ENCODE peak calls at places on chromosomes 6 and 20, in ten cellular contexts. F, E, Y, J, H, Q, N, X, B and O are unnamed samples.
A peak's percentile ranks its signal among the peaks of the same experiment; 100 is the strongest.

GRCh38 chr20:62480318-62480717 is 4.5 kb upstream of the GATA5 start:
- DNase-seq in Q (no peak), Y (no peak), B (no peak), J (no peak), F (no peak), H (no peak), X (no peak), E (no peak), N (no peak), O (no peak)

GRCh38 chr20:54980321-54980960 is 505.0 kb downstream of the DOK5 start:
- DNase-seq in N (peak; percentile 4), B (peak; percentile 15), E (no peak), X (no peak), Y (peak; percentile 50), F (peak; percentile 35), J (no peak), Q (peak; percentile 44), H (no peak), O (peak; percentile 25)

GRCh38 chr6:28675600-28675999 is 149.9 kb downstream of the GPX5 start:
- DNase-seq in X (peak; percentile 69), Y (no peak), H (no peak), J (no peak), B (no peak), Q (no peak), F (no peak), N (no peak), E (no peak), O (no peak)

GRCh38 chr20:8853805-8854338 is 215.0 kb upstream of the PLCB4 start:
- DNase-seq in J (peak; percentile 75), B (peak; percentile 60), Y (peak; percentile 81), N (peak; percentile 87), Q (peak; percentile 94), X (peak; percentile 89), H (no peak), F (peak; percentile 83), E (peak; percentile 87), O (peak; percentile 83)

GRCh38 chr20:22773326-22773725 is 189.0 kb upstream of the FOXA2 start:
- DNase-seq in B (no peak), J (no peak), N (no peak), Y (no peak), H (no peak), F (peak; percentile 48), X (no peak), E (no peak), Q (peak; percentile 33), O (no peak)

GRCh38 chr6:66897576-66897975 is 1190.5 kb upstream of the EYS start:
- DNase-seq in E (peak; percentile 37), B (peak; percentile 77), Q (peak; percentile 13), Y (peak; percentile 20), X (peak; percentile 4), J (no peak), N (peak; percentile 44), H (peak; percentile 40), F (no peak), O (peak; percentile 32)

GRCh38 chr6:121584591-121585369 is 149.3 kb downstream of the GJA1 start:
- DNase-seq in J (peak; percentile 72), F (no peak), Q (no peak), B (no peak), E (peak; percentile 48), N (no peak), H (no peak), X (no peak), Y (no peak), O (no peak)

GRCh38 chr6:26556263-26557070 is 18.3 kb downstream of the HMGN4 start:
- DNase-seq in Q (peak; percentile 93), X (peak; percentile 93), B (peak; percentile 90), N (peak; percentile 89), J (peak; percentile 89), Y (peak; percentile 75), H (peak; percentile 92), E (peak; percentile 93), F (peak; percentile 78), O (peak; percentile 95)

GRCh38 chr6:45920819-45921511 is 94.7 kb downstream of the CLIC5 start:
- DNase-seq in H (no peak), Y (no peak), N (no peak), J (peak; percentile 23), Q (peak; percentile 54), E (no peak), B (peak; percentile 16), F (no peak), X (no peak), O (no peak)

GRCh38 chr6:154257074-154257473 is 99.5 kb downstream of the IPCEF1 start:
- DNase-seq in N (no peak), Y (no peak), E (no peak), F (no peak), J (no peak), B (no peak), Q (no peak), H (no peak), X (no peak), O (no peak)

GRCh38 chr6:132365319-132365907 is 35.9 kb downstream of the MOXD1 start:
- DNase-seq in H (no peak), F (no peak), B (no peak), N (peak; percentile 16), Y (peak; percentile 30), X (no peak), E (no peak), J (no peak), Q (no peak), O (no peak)

GRCh38 chr6:111503660-111504059 is 20.6 kb upstream of the REV3L start:
- DNase-seq in B (no peak), N (no peak), Y (no peak), H (no peak), Q (no peak), E (peak; percentile 44), F (no peak), X (peak; percentile 35), J (no peak), O (no peak)

GRCh38 chr6:5287205-5287965 is 26.1 kb downstream of the FARS2 start:
- DNase-seq in J (peak; percentile 81), Y (no peak), X (no peak), H (no peak), B (peak; percentile 86), F (no peak), E (peak; percentile 69), Q (peak; percentile 61), N (no peak), O (peak; percentile 50)

GRCh38 chr6:85126448-85127178 is 323.3 kb upstream of the NT5E start:
- DNase-seq in F (peak; percentile 66), B (peak; percentile 32), N (peak; percentile 88), Q (peak; percentile 67), J (peak; percentile 80), Y (peak; percentile 84), E (peak; percentile 51), X (peak; percentile 52), H (peak; percentile 82), O (peak; percentile 81)

GRCh38 chr6:119965900-119966299 is 616.3 kb upstream of the MAN1A1 start:
- DNase-seq in B (no peak), J (no peak), N (no peak), Y (no peak), Q (no peak), H (no peak), F (no peak), X (no peak), E (no peak), O (no peak)
- H3K4me1 ChIP-seq in B (no peaks in the 10 kb centered on the region), J (no peaks in the 10 kb centered on the region), N (no peaks in the 10 kb centered on the region), Y (no peaks in the 10 kb centered on the region), Q (no peaks in the 10 kb centered on the region), H (no peaks in the 10 kb centered on the region), F (no peaks in the 10 kb centered on the region), X (no peaks in the 10 kb centered on the region), E (no peaks in the 10 kb centered on the region), O (no peaks in the 10 kb centered on the region)

DNA sequence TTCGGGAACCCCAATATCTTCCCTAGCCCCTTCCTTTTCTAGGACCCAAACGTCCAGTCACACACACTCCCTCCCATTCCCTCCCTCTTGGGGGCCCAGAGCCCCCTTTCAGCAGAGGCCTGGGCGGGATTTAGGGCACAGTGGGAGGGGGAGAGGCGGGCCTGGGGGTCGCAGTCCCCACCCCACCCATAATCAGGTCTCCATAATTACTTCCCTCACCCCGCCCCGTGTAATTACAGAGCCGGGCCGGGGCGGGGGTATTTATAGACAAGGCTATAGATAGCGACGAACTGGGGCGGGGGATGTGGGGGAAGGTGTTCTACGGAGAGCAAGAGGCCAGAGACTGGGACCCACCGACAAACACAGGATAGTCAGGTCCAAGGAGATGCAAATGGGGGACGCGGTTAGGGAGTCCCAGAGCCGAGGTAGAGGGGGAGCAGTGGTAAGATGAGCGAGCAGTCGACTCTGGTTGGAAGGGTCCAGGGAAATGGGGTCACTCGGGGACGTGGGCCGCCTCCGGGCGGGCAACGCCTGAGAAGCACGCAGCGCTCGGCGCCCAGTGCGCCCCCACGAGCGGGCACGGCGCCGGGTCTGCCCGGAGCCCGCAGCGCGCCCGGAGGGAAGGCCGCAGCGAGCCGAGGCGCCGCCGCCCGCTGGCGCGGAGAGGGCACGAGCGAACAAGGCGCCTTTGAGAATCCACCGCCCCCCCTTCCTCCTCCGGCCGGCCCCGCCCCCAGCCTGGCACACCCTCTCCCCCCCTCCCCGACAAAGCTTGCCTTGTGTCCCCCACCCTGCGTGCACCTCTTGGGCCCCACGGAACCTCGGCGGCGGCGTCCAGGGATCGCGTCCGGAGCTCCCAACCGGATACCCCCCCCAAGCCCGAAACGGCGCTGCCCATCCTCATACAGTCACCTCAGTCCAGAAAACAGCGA is 670 bp upstream of the COL11A2 start:
- DNase-seq in Y (peak; percentile 46), N (peak; percentile 68), X (no peak), F (peak; percentile 56), J (peak; percentile 64), H (peak; percentile 71), E (no peak), Q (no peak), B (no peak), O (no peak)
- TF ChIP-seq EZH2 in Y (peak; percentile 78), N (no peak), X (no peak), F (peak; percentile 47), J (peak; percentile 68), H (no peak), E (peak; percentile 91), Q (no peak), B (no peak), O (no peak)

GRCh38 chr6:15330174-15330934 is 84.5 kb downstream of the JARID2 start:
- DNase-seq in X (no peak), H (peak; percentile 38), Y (no peak), Q (peak; percentile 28), N (no peak), B (peak; percentile 63), J (peak; percentile 85), F (no peak), E (no peak), O (no peak)
- H3K4me1 ChIP-seq in X (peaks cover 31% of the 10 kb centered on the region), H (peaks cover 27% of the 10 kb centered on the region), Y (peaks cover 49% of the 10 kb centered on the region), Q (peaks cover 32% of the 10 kb centered on the region), N (peaks cover 97% of the 10 kb centered on the region), B (peaks cover 39% of the 10 kb centered on the region), J (peaks cover 37% of the 10 kb centered on the region), F (peaks cover 24% of the 10 kb centered on the region), E (peaks cover 24% of the 10 kb centered on the region), O (peaks cover 43% of the 10 kb centered on the region)

GRCh38 chr20:37903317-37904007 is 535 bp downstream of the VSTM2L start:
- DNase-seq in F (no peak), H (peak; percentile 74), B (no peak), X (no peak), Y (no peak), Q (no peak), J (peak; percentile 25), N (peak; percentile 29), E (no peak), O (no peak)
- TF ChIP-seq EZH2 in F (peak; percentile 59), H (no peak), B (no peak), X (no peak), Y (no peak), Q (no peak), J (no peak), N (no peak), E (no peak), O (no peak)

GRCh38 chr20:47319517-47320252 is 36.8 kb downstream of the ZMYND8 start:
- DNase-seq in E (peak; percentile 70), N (peak; percentile 98), X (no peak), F (peak; percentile 81), Y (peak; percentile 61), H (peak; percentile 73), J (peak; percentile 73), Q (peak; percentile 96), B (peak; percentile 84), O (peak; percentile 48)
- H3K4me1 ChIP-seq in E (peaks cover 43% of the 10 kb centered on the region), N (peaks cover 74% of the 10 kb centered on the region), X (peaks cover 95% of the 10 kb centered on the region), F (peaks cover 74% of the 10 kb centered on the region), Y (peaks cover 64% of the 10 kb centered on the region), H (peaks cover 72% of the 10 kb centered on the region), J (peaks cover 61% of the 10 kb centered on the region), Q (peaks cover 69% of the 10 kb centered on the region), B (peaks cover 66% of the 10 kb centered on the region), O (peaks cover 54% of the 10 kb centered on the region)

GRCh38 chr6:77030929-77031674 is 432.2 kb downstream of the HTR1B start:
- DNase-seq in E (no peak), H (no peak), X (no peak), Q (no peak), F (no peak), Y (no peak), N (no peak), J (no peak), B (peak; percentile 21), O (no peak)
- TF ChIP-seq EZH2 in E (no peak), H (no peak), X (no peak), Q (no peak), F (no peak), Y (no peak), N (no peak), J (no peak), B (no peak), O (no peak)